ENCODE peak calls at places on chromosomes 11 and 22, in four cellular contexts. W is coronary artery, X is NCI-H524 treated with DMSO at 0.1 percent for 48 hours, T is mucosa of gallbladder. B is an unnamed sample.

GRCh38 chr11:73528877-73529530 is 68.9 kb downstream of the FAM168A start:
- DNase-seq in W (no peak), X (no peak), T (no peak), B (no peak)

GRCh38 chr11:132888226-132888625 is 644.1 kb downstream of the OPCML start:
- DNase-seq in T (no peak), X (no peak), W (no peak), B (peak; percentile 1)

GRCh38 chr11:793556-793955 is 3.7 kb upstream of the CEND1 start:
- DNase-seq in W (no peak), T (no peak), X (peak; percentile 59), B (no peak)

GRCh38 chr11:44609028-44609782 is 43.7 kb downstream of the CD82 start:
- DNase-seq in T (no peak), X (no peak), W (no peak), B (no peak)

GRCh38 chr11:59262419-59262818 is 49.7 kb upstream of the MPEG1 start:
- DNase-seq in X (no peak), W (no peak), T (no peak), B (no peak)

GRCh38 chr11:83508804-83509203 is 222.6 kb upstream of the CCDC90B start:
- DNase-seq in W (no peak), X (no peak), T (peak; percentile 20), B (no peak)

GRCh38 chr22:21755855-21756284 is 20.3 kb upstream of the YPEL1 start:
- DNase-seq in W (no peak), X (no peak), T (no peak), B (peak; percentile 81)

GRCh38 chr11:128879817-128880216 is 11.3 kb upstream of the KCNJ5 start:
- DNase-seq in T (no peak), W (no peak), X (no peak), B (no peak)

GRCh38 chr11:45289369-45289768 is 3.2 kb upstream of the SYT13 start:
- DNase-seq in T (no peak), W (no peak), X (no peak), B (peak; percentile 73)

GRCh38 chr11:120632579-120632978 is 121.0 kb downstream of the GRIK4 start:
- DNase-seq in X (no peak), W (no peak), T (no peak), B (no peak)

GRCh38 chr11:16785520-16786128 is 47.2 kb downstream of the C11orf58 start:
- DNase-seq in T (peak; percentile 76), X (peak; percentile 2), W (peak; percentile 79), B (peak; percentile 88)

GRCh38 chr11:10941429-10941828 is 83.6 kb upstream of the ZBED5 start:
- DNase-seq in T (no peak), W (no peak), X (no peak), B (no peak)

GRCh38 chr11:910044-910588 is 494 bp downstream of the CHID1 start:
- DNase-seq in W (no peak), X (no peak), T (no peak), B (peak; percentile 38)

GRCh38 chr11:122820158-122820557 is 18.1 kb upstream of the CRTAM start:
- DNase-seq in T (no peak), W (no peak), X (no peak), B (no peak)

GRCh38 chr22:37430941-37431340 is 3.7 kb upstream of the ELFN2 start:
- DNase-seq in X (no peak), T (no peak), W (no peak), B (no peak)